ENCODE peak calls at places on chromosomes 4 and X, in eight cellular contexts. One of them, this sample, is unnamed. For H3K9me3, the result is how much of the 10 kb centered on the place peaks cover.

GRCh38 chr4:104490770-104491395 is 3.8 kb downstream of the CXXC4 start:
- DNase-seq in HepG2: peak
- DNase-seq in OCI-LY7: peak
- DNase-seq in sigmoid colon: peak
- DNase-seq in pancreas: peak
- DNase-seq in CD4-positive, alpha-beta memory T cell: peak
- DNase-seq in WERI-Rb-1: peak
- DNase-seq in CD8-positive, alpha-beta T cell: peak
- DNase-seq in this sample: peak

GRCh38 chr4:153987291-153987690 is 198.4 kb upstream of the SFRP2 start:
- DNase-seq in HepG2: no peak
- DNase-seq in sigmoid colon: no peak
- DNase-seq in CD4-positive, alpha-beta memory T cell: no peak
- DNase-seq in OCI-LY7: no peak
- DNase-seq in WERI-Rb-1: no peak
- DNase-seq in pancreas: no peak
- DNase-seq in CD8-positive, alpha-beta T cell: no peak
- DNase-seq in this sample: no peak

GRCh38 chr4:10015140-10015753 is 6.0 kb downstream of the SLC2A9 start:
- DNase-seq in HepG2: no peak
- DNase-seq in sigmoid colon: no peak
- DNase-seq in CD8-positive, alpha-beta T cell: no peak
- DNase-seq in pancreas: no peak
- DNase-seq in CD4-positive, alpha-beta memory T cell: no peak
- DNase-seq in OCI-LY7: peak
- DNase-seq in WERI-Rb-1: peak
- DNase-seq in this sample: no peak

GRCh38 chr4:180618396-180618795 is 1624.8 kb upstream of the TENM3 start:
- DNase-seq in WERI-Rb-1: no peak
- DNase-seq in sigmoid colon: no peak
- DNase-seq in CD8-positive, alpha-beta T cell: no peak
- DNase-seq in pancreas: no peak
- DNase-seq in CD4-positive, alpha-beta memory T cell: no peak
- DNase-seq in HepG2: no peak
- DNase-seq in OCI-LY7: no peak
- DNase-seq in this sample: no peak

GRCh38 chr4:23401572-23401971 is 488.3 kb downstream of the PPARGC1A start:
- DNase-seq in CD4-positive, alpha-beta memory T cell: no peak
- DNase-seq in CD8-positive, alpha-beta T cell: no peak
- DNase-seq in OCI-LY7: no peak
- DNase-seq in sigmoid colon: no peak
- DNase-seq in pancreas: no peak
- DNase-seq in WERI-Rb-1: no peak
- DNase-seq in HepG2: no peak
- DNase-seq in this sample: no peak

GRCh38 chr4:152657657-152658056 is 22.1 kb downstream of the TMEM154 start:
- DNase-seq in sigmoid colon: no peak
- DNase-seq in CD4-positive, alpha-beta memory T cell: no peak
- DNase-seq in HepG2: no peak
- DNase-seq in pancreas: no peak
- DNase-seq in CD8-positive, alpha-beta T cell: no peak
- DNase-seq in OCI-LY7: no peak
- DNase-seq in WERI-Rb-1: no peak
- DNase-seq in this sample: no peak

GRCh38 chr4:36224969-36225903 is 19.1 kb downstream of the ARAP2 start:
- DNase-seq in OCI-LY7: no peak
- DNase-seq in WERI-Rb-1: no peak
- DNase-seq in HepG2: peak
- DNase-seq in CD4-positive, alpha-beta memory T cell: no peak
- DNase-seq in pancreas: no peak
- DNase-seq in sigmoid colon: no peak
- DNase-seq in CD8-positive, alpha-beta T cell: no peak
- DNase-seq in this sample: no peak

GRCh38 chrX:10984213-10984612 is 126.9 kb upstream of the HCCS start:
- DNase-seq in CD8-positive, alpha-beta T cell: no peak
- DNase-seq in WERI-Rb-1: no peak
- DNase-seq in pancreas: no peak
- DNase-seq in CD4-positive, alpha-beta memory T cell: no peak
- DNase-seq in OCI-LY7: no peak
- DNase-seq in sigmoid colon: no peak
- DNase-seq in HepG2: peak
- DNase-seq in this sample: no peak

GRCh38 chrX:1767026-1767425 is 152.2 kb downstream of the ASMT start:
- DNase-seq in WERI-Rb-1: no peak
- DNase-seq in OCI-LY7: no peak
- DNase-seq in CD8-positive, alpha-beta T cell: no peak
- DNase-seq in pancreas: no peak
- DNase-seq in sigmoid colon: no peak
- DNase-seq in HepG2: no peak
- DNase-seq in CD4-positive, alpha-beta memory T cell: no peak
- DNase-seq in this sample: no peak

GRCh38 chrX:69015564-69016218 is 149.6 kb downstream of the PJA1 start:
- DNase-seq in OCI-LY7: no peak
- DNase-seq in sigmoid colon: no peak
- DNase-seq in pancreas: no peak
- DNase-seq in WERI-Rb-1: no peak
- DNase-seq in HepG2: no peak
- DNase-seq in CD8-positive, alpha-beta T cell: no peak
- DNase-seq in CD4-positive, alpha-beta memory T cell: no peak
- DNase-seq in this sample: no peak

GRCh38 chr4:8528713-8529112 is 51.5 kb upstream of the GPR78 start:
- DNase-seq in WERI-Rb-1: no peak
- DNase-seq in CD8-positive, alpha-beta T cell: no peak
- DNase-seq in HepG2: no peak
- DNase-seq in sigmoid colon: no peak
- DNase-seq in pancreas: no peak
- DNase-seq in CD4-positive, alpha-beta memory T cell: no peak
- DNase-seq in OCI-LY7: no peak
- DNase-seq in this sample: no peak

GRCh38 chr4:114512595-114513295 is 85.9 kb upstream of the UGT8 start:
- DNase-seq in pancreas: no peak
- DNase-seq in CD4-positive, alpha-beta memory T cell: no peak
- DNase-seq in WERI-Rb-1: no peak
- DNase-seq in sigmoid colon: no peak
- DNase-seq in OCI-LY7: no peak
- DNase-seq in CD8-positive, alpha-beta T cell: no peak
- DNase-seq in HepG2: no peak
- DNase-seq in this sample: no peak

GRCh38 chr4:31768756-31769155 is 1048.6 kb downstream of the PCDH7 start:
- DNase-seq in WERI-Rb-1: no peak
- DNase-seq in pancreas: no peak
- DNase-seq in CD4-positive, alpha-beta memory T cell: no peak
- DNase-seq in OCI-LY7: no peak
- DNase-seq in CD8-positive, alpha-beta T cell: no peak
- DNase-seq in HepG2: no peak
- DNase-seq in sigmoid colon: no peak
- DNase-seq in this sample: no peak

GRCh38 chrX:53969540-53969939 is 74.7 kb downstream of the PHF8 start:
- DNase-seq in pancreas: no peak
- DNase-seq in WERI-Rb-1: no peak
- DNase-seq in HepG2: no peak
- DNase-seq in OCI-LY7: no peak
- DNase-seq in sigmoid colon: no peak
- DNase-seq in CD8-positive, alpha-beta T cell: no peak
- DNase-seq in CD4-positive, alpha-beta memory T cell: no peak
- DNase-seq in this sample: no peak
- H3K9me3 ChIP-seq in pancreas: under half
- H3K9me3 ChIP-seq in WERI-Rb-1: under half
- H3K9me3 ChIP-seq in HepG2: under half
- H3K9me3 ChIP-seq in OCI-LY7: under half
- H3K9me3 ChIP-seq in sigmoid colon: under half
- H3K9me3 ChIP-seq in CD8-positive, alpha-beta T cell: under half
- H3K9me3 ChIP-seq in CD4-positive, alpha-beta memory T cell: under half
- H3K9me3 ChIP-seq in this sample: under half

GRCh38 chr4:92255920-92256244 is 47.9 kb upstream of the GRID2 start:
- DNase-seq in OCI-LY7: no peak
- DNase-seq in HepG2: no peak
- DNase-seq in pancreas: no peak
- DNase-seq in CD8-positive, alpha-beta T cell: no peak
- DNase-seq in WERI-Rb-1: no peak
- DNase-seq in CD4-positive, alpha-beta memory T cell: no peak
- DNase-seq in sigmoid colon: no peak
- DNase-seq in this sample: no peak
- H3K9me3 ChIP-seq in OCI-LY7: under half
- H3K9me3 ChIP-seq in HepG2: half or more
- H3K9me3 ChIP-seq in pancreas: under half
- H3K9me3 ChIP-seq in CD8-positive, alpha-beta T cell: under half
- H3K9me3 ChIP-seq in WERI-Rb-1: under half
- H3K9me3 ChIP-seq in CD4-positive, alpha-beta memory T cell: under half
- H3K9me3 ChIP-seq in sigmoid colon: under half
- H3K9me3 ChIP-seq in this sample: under half

DNA sequence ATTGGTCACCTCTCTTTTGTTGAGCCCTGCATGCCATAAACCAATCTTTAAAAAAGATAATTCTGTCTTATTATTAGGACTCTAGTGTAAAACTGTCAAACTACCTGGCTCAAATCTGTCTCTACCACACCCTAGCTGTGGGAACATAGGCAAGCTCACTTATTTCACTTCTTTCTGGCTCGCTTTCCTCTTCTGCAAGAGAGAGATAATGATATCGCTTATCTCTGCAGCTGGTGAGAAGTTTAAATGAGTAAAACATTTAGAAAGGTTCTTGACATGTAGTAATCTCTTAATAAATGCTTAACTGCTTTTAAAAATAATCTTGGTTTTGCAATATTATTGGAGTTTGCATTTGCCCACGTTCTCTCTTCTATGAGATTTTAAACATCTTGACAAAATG is 1109.2 kb downstream of the RAPGEF2 start:
- DNase-seq in CD8-positive, alpha-beta T cell: no peak
- DNase-seq in WERI-Rb-1: no peak
- DNase-seq in CD4-positive, alpha-beta memory T cell: no peak
- DNase-seq in OCI-LY7: no peak
- DNase-seq in sigmoid colon: no peak
- DNase-seq in HepG2: no peak
- DNase-seq in pancreas: no peak
- DNase-seq in this sample: no peak
- H3K9me3 ChIP-seq in CD8-positive, alpha-beta T cell: under half
- H3K9me3 ChIP-seq in WERI-Rb-1: under half
- H3K9me3 ChIP-seq in CD4-positive, alpha-beta memory T cell: under half
- H3K9me3 ChIP-seq in OCI-LY7: under half
- H3K9me3 ChIP-seq in sigmoid colon: under half
- H3K9me3 ChIP-seq in HepG2: under half
- H3K9me3 ChIP-seq in pancreas: under half
- H3K9me3 ChIP-seq in this sample: under half

DNA sequence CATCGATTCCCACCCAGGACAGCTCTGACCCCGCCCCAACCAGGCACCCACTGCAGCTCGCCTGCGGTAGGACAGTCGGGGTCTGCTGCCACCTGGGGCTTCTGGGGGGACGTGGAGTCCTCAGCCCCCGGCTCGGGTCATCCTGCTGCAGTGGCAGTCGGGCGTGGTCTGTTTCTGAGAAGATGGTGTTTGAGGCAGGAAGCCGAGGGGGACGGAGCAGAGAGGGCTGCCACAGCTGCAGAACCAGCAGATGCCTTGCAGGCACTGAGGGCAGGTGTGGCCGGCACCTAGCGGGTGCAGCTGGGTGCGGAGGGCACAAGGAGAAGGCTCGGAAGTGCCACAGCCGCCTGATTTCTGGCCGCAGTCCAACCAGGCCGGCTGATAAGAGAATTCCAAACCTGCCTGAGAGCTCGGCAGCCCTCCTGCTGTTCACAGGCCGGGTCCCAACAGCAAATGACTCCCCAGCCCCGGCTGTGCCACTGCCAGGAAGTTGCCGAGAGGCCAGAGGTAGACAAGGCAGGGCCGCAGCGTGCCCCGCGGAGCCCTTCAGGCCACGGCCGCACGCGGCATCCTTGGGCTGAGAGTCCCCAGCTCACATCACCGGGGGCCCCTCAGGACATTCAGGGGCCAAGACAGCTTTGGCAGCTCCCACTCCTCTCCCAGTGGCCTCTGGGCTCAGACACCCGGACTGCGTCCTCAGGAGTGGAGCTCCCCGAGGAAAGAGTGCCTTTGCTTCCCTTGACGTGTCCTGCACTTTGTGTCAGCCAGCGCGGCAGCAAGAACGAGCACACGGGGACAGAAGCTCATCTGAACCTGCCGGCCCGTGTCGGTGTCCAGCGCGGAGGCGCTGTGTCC is 9.4 kb upstream of the CPLX1 start:
- DNase-seq in sigmoid colon: no peak
- DNase-seq in CD8-positive, alpha-beta T cell: no peak
- DNase-seq in OCI-LY7: no peak
- DNase-seq in CD4-positive, alpha-beta memory T cell: no peak
- DNase-seq in WERI-Rb-1: no peak
- DNase-seq in HepG2: peak
- DNase-seq in pancreas: peak
- DNase-seq in this sample: no peak
- H3K9me3 ChIP-seq in sigmoid colon: under half
- H3K9me3 ChIP-seq in CD8-positive, alpha-beta T cell: under half
- H3K9me3 ChIP-seq in OCI-LY7: under half
- H3K9me3 ChIP-seq in CD4-positive, alpha-beta memory T cell: under half
- H3K9me3 ChIP-seq in WERI-Rb-1: under half
- H3K9me3 ChIP-seq in HepG2: under half
- H3K9me3 ChIP-seq in pancreas: under half
- H3K9me3 ChIP-seq in this sample: under half

GRCh38 chr4:161496-162284 is 37.4 kb downstream of the ZNF718 start:
- DNase-seq in CD4-positive, alpha-beta memory T cell: no peak
- DNase-seq in HepG2: no peak
- DNase-seq in pancreas: no peak
- DNase-seq in WERI-Rb-1: no peak
- DNase-seq in sigmoid colon: no peak
- DNase-seq in CD8-positive, alpha-beta T cell: no peak
- DNase-seq in OCI-LY7: no peak
- DNase-seq in this sample: no peak
- H3K9me3 ChIP-seq in CD4-positive, alpha-beta memory T cell: half or more
- H3K9me3 ChIP-seq in HepG2: half or more
- H3K9me3 ChIP-seq in pancreas: under half
- H3K9me3 ChIP-seq in WERI-Rb-1: half or more
- H3K9me3 ChIP-seq in sigmoid colon: half or more
- H3K9me3 ChIP-seq in CD8-positive, alpha-beta T cell: under half
- H3K9me3 ChIP-seq in OCI-LY7: half or more
- H3K9me3 ChIP-seq in this sample: under half

DNA sequence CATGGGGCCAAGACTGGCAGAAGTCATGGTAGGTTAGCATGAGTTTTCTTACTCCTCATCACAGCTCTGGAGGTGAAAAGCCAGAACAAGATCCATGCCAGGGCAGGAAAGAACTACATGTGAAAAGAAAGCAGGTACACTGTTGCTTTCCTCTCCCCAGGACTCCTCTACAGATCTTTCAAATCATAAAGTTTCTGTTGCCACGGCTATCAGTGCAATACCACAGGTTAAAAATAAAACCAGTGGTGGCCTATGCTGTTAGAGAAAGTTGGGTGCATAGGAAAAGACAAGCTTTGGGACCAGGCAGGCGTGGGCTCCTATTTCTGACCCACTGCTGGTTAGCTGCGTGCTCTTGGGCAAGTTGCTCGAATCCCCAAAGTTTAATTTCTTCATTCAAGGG is 81.4 kb downstream of the SH3RF1 start:
- DNase-seq in CD4-positive, alpha-beta memory T cell: no peak
- DNase-seq in HepG2: no peak
- DNase-seq in sigmoid colon: no peak
- DNase-seq in OCI-LY7: no peak
- DNase-seq in pancreas: no peak
- DNase-seq in CD8-positive, alpha-beta T cell: no peak
- DNase-seq in WERI-Rb-1: no peak
- DNase-seq in this sample: no peak
- H3K9me3 ChIP-seq in CD4-positive, alpha-beta memory T cell: under half
- H3K9me3 ChIP-seq in HepG2: under half
- H3K9me3 ChIP-seq in sigmoid colon: under half
- H3K9me3 ChIP-seq in OCI-LY7: under half
- H3K9me3 ChIP-seq in pancreas: under half
- H3K9me3 ChIP-seq in CD8-positive, alpha-beta T cell: under half
- H3K9me3 ChIP-seq in WERI-Rb-1: under half
- H3K9me3 ChIP-seq in this sample: under half